ENCODE peak calls at places on chromosomes 4 and X, in four cellular contexts. One of them, this sample, is unnamed.

GRCh38 chr4:20253799-20254409 is 2.2 kb downstream of the SLIT2 start:
- DNase-seq in mucosa of descending colon: peak; percentile 28
- DNase-seq in ovary: peak; percentile 31
- DNase-seq in GM23248: peak; percentile 66
- DNase-seq in this sample: peak; percentile 71

GRCh38 chrX:48022100-48022499 is 15.3 kb downstream of the SPACA5 start:
- DNase-seq in mucosa of descending colon: no peak
- DNase-seq in ovary: no peak
- DNase-seq in GM23248: no peak
- DNase-seq in this sample: no peak

GRCh38 chrX:41921492-41922124 is 1.7 kb downstream of the CASK start:
- DNase-seq in mucosa of descending colon: no peak
- DNase-seq in ovary: no peak
- DNase-seq in GM23248: peak; percentile 68
- DNase-seq in this sample: no peak

GRCh38 chr4:99629962-99630554 is 27.6 kb downstream of the C4orf54 start:
- DNase-seq in mucosa of descending colon: no peak
- DNase-seq in ovary: no peak
- DNase-seq in GM23248: no peak
- DNase-seq in this sample: no peak

GRCh38 chr4:173301518-173302201 is 32.5 kb downstream of the HMGB2 start:
- DNase-seq in mucosa of descending colon: no peak
- DNase-seq in ovary: no peak
- DNase-seq in GM23248: peak; percentile 40
- DNase-seq in this sample: no peak

GRCh38 chrX:107485019-107485418 is 35.6 kb downstream of the FRMPD3 start:
- DNase-seq in mucosa of descending colon: no peak
- DNase-seq in ovary: peak; percentile 22
- DNase-seq in GM23248: no peak
- DNase-seq in this sample: no peak

GRCh38 chr4:62683799-62684566 is 1483.9 kb downstream of the ADGRL3 start:
- DNase-seq in mucosa of descending colon: no peak
- DNase-seq in ovary: no peak
- DNase-seq in GM23248: no peak
- DNase-seq in this sample: no peak

GRCh38 chr4:111501946-111502345 is 643.3 kb upstream of the FAM241A start:
- DNase-seq in mucosa of descending colon: no peak
- DNase-seq in ovary: no peak
- DNase-seq in GM23248: peak; percentile 6
- DNase-seq in this sample: no peak

GRCh38 chr4:185534850-185535761 is at the start of gene PDLIM3:
- DNase-seq in mucosa of descending colon: peak; percentile 63
- DNase-seq in ovary: peak; percentile 83
- DNase-seq in GM23248: peak; percentile 51
- DNase-seq in this sample: peak; percentile 83

GRCh38 chr4:53555111-53555510 is 36.2 kb downstream of the LNX1 start:
- DNase-seq in mucosa of descending colon: no peak
- DNase-seq in ovary: no peak
- DNase-seq in GM23248: no peak
- DNase-seq in this sample: no peak

GRCh38 chr4:912548-913279 is 19.4 kb downstream of the GAK start:
- DNase-seq in mucosa of descending colon: peak; percentile 46
- DNase-seq in ovary: no peak
- DNase-seq in GM23248: no peak
- DNase-seq in this sample: peak; percentile 51

GRCh38 chrX:32572644-32573043 is 638.7 kb downstream of the DMD start:
- DNase-seq in mucosa of descending colon: no peak
- DNase-seq in ovary: no peak
- DNase-seq in GM23248: no peak
- DNase-seq in this sample: no peak

GRCh38 chrX:371907-372306 is 14.8 kb downstream of the PPP2R3B start:
- DNase-seq in mucosa of descending colon: no peak
- DNase-seq in ovary: no peak
- DNase-seq in GM23248: no peak
- DNase-seq in this sample: no peak

GRCh38 chr4:121696140-121696640 is 590 bp downstream of the ANXA5 start:
- DNase-seq in mucosa of descending colon: peak; percentile 80
- DNase-seq in ovary: peak; percentile 90
- DNase-seq in GM23248: peak; percentile 95
- DNase-seq in this sample: peak; percentile 78

GRCh38 chrX:65451663-65452062 is 82.9 kb downstream of the LAS1L start:
- DNase-seq in mucosa of descending colon: no peak
- DNase-seq in ovary: no peak
- DNase-seq in GM23248: peak; percentile 50
- DNase-seq in this sample: no peak

GRCh38 chr4:90184560-90184959 is 57.4 kb downstream of the CCSER1 start:
- DNase-seq in mucosa of descending colon: no peak
- DNase-seq in ovary: no peak
- DNase-seq in GM23248: no peak
- DNase-seq in this sample: no peak

GRCh38 chrX:110045988-110046387 is 43.1 kb downstream of the TMEM164 start:
- DNase-seq in mucosa of descending colon: no peak
- DNase-seq in ovary: no peak
- DNase-seq in GM23248: no peak
- DNase-seq in this sample: no peak

GRCh38 chr4:123244233-123244632 is 152.4 kb upstream of the SPRY1 start:
- DNase-seq in mucosa of descending colon: no peak
- DNase-seq in ovary: peak; percentile 48
- DNase-seq in GM23248: no peak
- DNase-seq in this sample: peak; percentile 27

GRCh38 chrX:56813318-56813837 is 84.3 kb downstream of the NBDY start:
- DNase-seq in mucosa of descending colon: no peak
- DNase-seq in ovary: no peak
- DNase-seq in GM23248: peak; percentile 91
- DNase-seq in this sample: peak; percentile 23

GRCh38 chr4:83328486-83328885 is 6.2 kb downstream of the HPSE start:
- DNase-seq in mucosa of descending colon: no peak
- DNase-seq in ovary: no peak
- DNase-seq in GM23248: peak; percentile 14
- DNase-seq in this sample: no peak

GRCh38 chr4:38601244-38601915 is 62.6 kb upstream of the KLF3 start:
- DNase-seq in mucosa of descending colon: no peak
- DNase-seq in ovary: no peak
- DNase-seq in GM23248: peak; percentile 47
- DNase-seq in this sample: no peak

GRCh38 chr4:47334597-47335185 is 128.8 kb downstream of the COMMD8 start:
- DNase-seq in mucosa of descending colon: no peak
- DNase-seq in ovary: no peak
- DNase-seq in GM23248: peak; percentile 1
- DNase-seq in this sample: no peak

GRCh38 chrX:5080812-5081211 is 1147.9 kb downstream of the NLGN4X start:
- DNase-seq in mucosa of descending colon: no peak
- DNase-seq in ovary: no peak
- DNase-seq in GM23248: no peak
- DNase-seq in this sample: no peak

GRCh38 chr4:7808181-7808580 is 131.5 kb downstream of the AFAP1 start:
- DNase-seq in mucosa of descending colon: no peak
- DNase-seq in ovary: no peak
- DNase-seq in GM23248: no peak
- DNase-seq in this sample: no peak

GRCh38 chr4:41060352-41061318 is 153.7 kb downstream of the APBB2 start:
- DNase-seq in mucosa of descending colon: no peak
- DNase-seq in ovary: no peak
- DNase-seq in GM23248: peak; percentile 62
- DNase-seq in this sample: no peak

GRCh38 chr4:2754848-2755820 is 1.0 kb downstream of the TNIP2 start:
- DNase-seq in mucosa of descending colon: no peak
- DNase-seq in ovary: no peak
- DNase-seq in GM23248: no peak
- DNase-seq in this sample: no peak

GRCh38 chrX:47618923-47619485 is 653 bp downstream of the SYN1 start:
- DNase-seq in mucosa of descending colon: no peak
- DNase-seq in ovary: no peak
- DNase-seq in GM23248: no peak
- DNase-seq in this sample: no peak

GRCh38 chrX:125293792-125294780 is 25.6 kb upstream of the TEX13C start:
- DNase-seq in mucosa of descending colon: no peak
- DNase-seq in ovary: no peak
- DNase-seq in GM23248: no peak
- DNase-seq in this sample: no peak

GRCh38 chr4:140755811-140756291 is 334 bp downstream of the TBC1D9 start:
- DNase-seq in mucosa of descending colon: peak; percentile 72
- DNase-seq in ovary: peak; percentile 55
- DNase-seq in GM23248: peak; percentile 77
- DNase-seq in this sample: peak; percentile 50

GRCh38 chr4:39649639-39650265 is 11.1 kb upstream of the SMIM14 start:
- DNase-seq in mucosa of descending colon: no peak
- DNase-seq in ovary: no peak
- DNase-seq in GM23248: no peak
- DNase-seq in this sample: no peak

GRCh38 chr4:42785817-42786216 is 106.7 kb upstream of the GRXCR1 start:
- DNase-seq in mucosa of descending colon: no peak
- DNase-seq in ovary: no peak
- DNase-seq in GM23248: no peak
- DNase-seq in this sample: no peak

GRCh38 chrX:150219374-150220185 is 143.5 kb upstream of the MAMLD1 start:
- DNase-seq in mucosa of descending colon: no peak
- DNase-seq in ovary: no peak
- DNase-seq in GM23248: peak; percentile 59
- DNase-seq in this sample: no peak

GRCh38 chr4:79578613-79579012 is 170.6 kb upstream of the GK2 start:
- DNase-seq in mucosa of descending colon: peak; percentile 24
- DNase-seq in ovary: no peak
- DNase-seq in GM23248: no peak
- DNase-seq in this sample: no peak

GRCh38 chrX:155313766-155314165 is 20.6 kb downstream of the CLIC2 start:
- DNase-seq in mucosa of descending colon: no peak
- DNase-seq in ovary: no peak
- DNase-seq in GM23248: no peak
- DNase-seq in this sample: no peak

GRCh38 chr4:121726642-121727268 is 30.0 kb upstream of the ANXA5 start:
- DNase-seq in mucosa of descending colon: no peak
- DNase-seq in ovary: no peak
- DNase-seq in GM23248: peak; percentile 76
- DNase-seq in this sample: no peak

GRCh38 chr4:183508693-183509092 is 3.8 kb downstream of the ING2 start:
- DNase-seq in mucosa of descending colon: no peak
- DNase-seq in ovary: no peak
- DNase-seq in GM23248: peak; percentile 12
- DNase-seq in this sample: no peak

GRCh38 chr4:74000301-74000700 is 1.8 kb upstream of the CXCL5 start:
- DNase-seq in mucosa of descending colon: no peak
- DNase-seq in ovary: no peak
- DNase-seq in GM23248: no peak
- DNase-seq in this sample: no peak

DNA sequence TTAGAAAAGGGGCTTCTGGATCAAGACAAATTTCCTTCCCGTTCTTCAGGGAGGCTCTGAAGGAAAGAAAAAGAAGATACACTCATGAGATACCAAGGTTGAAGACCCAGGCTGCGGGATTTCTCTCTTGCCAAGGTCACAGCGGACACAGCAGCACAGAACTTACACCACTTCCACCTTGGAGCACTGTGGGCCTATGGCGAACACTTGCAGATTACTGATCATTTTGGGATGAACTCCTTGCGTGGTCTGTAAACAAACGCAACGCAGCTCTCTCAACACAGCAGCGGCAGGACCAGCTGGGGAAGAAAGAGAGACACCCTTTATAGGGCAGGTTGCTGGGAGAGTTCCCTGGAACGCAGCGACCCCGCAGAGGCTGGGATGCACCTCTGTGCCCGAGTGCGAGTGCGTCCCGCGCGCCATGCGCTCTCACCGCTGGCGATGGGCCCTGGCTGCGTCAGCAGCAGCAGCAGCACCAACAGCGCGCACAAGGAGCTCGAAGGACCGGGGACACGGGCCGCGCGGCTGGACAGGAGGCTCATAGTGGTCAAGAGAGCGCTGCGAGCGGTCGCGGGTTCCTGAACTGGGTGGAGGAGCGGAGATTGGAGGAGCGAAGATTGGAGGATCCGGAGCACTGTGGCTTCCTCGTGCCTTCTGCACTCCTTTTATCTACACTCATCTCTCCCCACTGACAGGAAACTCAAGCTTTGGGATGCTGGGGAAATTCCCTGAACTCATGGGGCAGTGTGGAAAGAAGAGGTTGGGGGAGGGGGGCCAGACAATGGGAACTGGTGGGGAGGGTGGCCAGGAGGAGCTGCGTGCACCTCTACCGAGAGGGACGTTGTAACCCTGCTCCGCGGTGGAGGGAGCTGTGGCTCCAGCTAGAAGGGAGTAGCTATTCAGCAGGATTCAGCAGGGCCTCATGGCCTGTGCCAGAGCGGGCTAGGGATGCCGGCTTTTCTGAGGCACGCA is at the start of gene CXCL5:
- DNase-seq in mucosa of descending colon: no peak
- DNase-seq in ovary: no peak
- DNase-seq in GM23248: peak; percentile 63
- DNase-seq in this sample: peak; percentile 19
- H3K4me3 ChIP-seq in mucosa of descending colon: no peak within 1 kb of the TSS
- H3K4me3 ChIP-seq in ovary: no peak within 1 kb of the TSS
- H3K4me3 ChIP-seq in GM23248: peak within 1 kb of the TSS; percentile 66
- H3K4me3 ChIP-seq in this sample: peak within 1 kb of the TSS; percentile 49

GRCh38 chr4:85860066-85860465 is 385.1 kb downstream of the ARHGAP24 start:
- DNase-seq in mucosa of descending colon: no peak
- DNase-seq in ovary: no peak
- DNase-seq in GM23248: peak; percentile 82
- DNase-seq in this sample: no peak
- H3K4me3 ChIP-seq in mucosa of descending colon: no peak overlapping the region
- H3K4me3 ChIP-seq in ovary: no peak overlapping the region
- H3K4me3 ChIP-seq in GM23248: peak overlapping the region; percentile 12
- H3K4me3 ChIP-seq in this sample: no peak overlapping the region

DNA sequence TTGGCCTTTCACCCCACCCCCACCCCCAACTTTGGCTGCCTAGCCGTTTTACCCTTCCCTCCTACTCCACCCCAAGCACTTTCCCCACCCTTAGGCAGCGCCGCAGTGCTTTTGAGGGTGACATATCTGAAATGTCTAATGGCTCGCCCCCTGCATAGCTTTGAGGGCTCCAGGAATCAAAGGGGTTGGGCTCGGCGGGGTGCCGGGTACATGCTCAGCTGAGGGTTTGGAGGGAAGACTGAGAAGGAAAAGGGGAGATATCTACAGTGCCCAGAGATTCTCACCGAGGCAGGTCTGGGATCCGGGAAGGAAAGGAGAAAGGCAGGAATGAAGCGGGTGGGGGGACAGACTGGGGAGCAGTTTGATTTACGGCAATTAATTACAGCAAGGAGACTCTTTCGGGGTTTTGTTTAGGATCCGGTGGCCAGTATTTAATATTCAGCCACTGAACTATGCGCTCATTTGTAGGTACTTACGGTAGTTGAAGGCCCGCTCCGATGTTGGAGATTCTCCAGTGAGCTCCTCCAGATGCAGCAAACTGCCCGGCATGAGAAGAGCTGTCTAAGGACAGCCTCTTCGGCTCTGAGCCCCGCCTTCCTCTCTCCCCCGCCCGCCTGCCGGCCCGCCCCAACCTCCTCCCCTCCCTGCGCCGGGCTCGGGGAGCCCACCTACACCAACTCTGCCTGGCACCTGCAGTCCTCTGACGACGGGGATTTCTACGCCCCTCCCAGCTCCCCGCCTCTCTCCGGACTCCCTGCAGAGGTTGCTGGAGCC is at the start of gene IGSF1:
- DNase-seq in mucosa of descending colon: peak; percentile 19
- DNase-seq in ovary: peak; percentile 31
- DNase-seq in GM23248: peak; percentile 13
- DNase-seq in this sample: peak; percentile 26
- H3K4me3 ChIP-seq in mucosa of descending colon: no peak within 1 kb of the TSS
- H3K4me3 ChIP-seq in ovary: peak within 1 kb of the TSS; percentile 18
- H3K4me3 ChIP-seq in GM23248: no peak within 1 kb of the TSS
- H3K4me3 ChIP-seq in this sample: peak within 1 kb of the TSS; percentile 42

GRCh38 chr4:71648448-71648847 is 135.4 kb downstream of the GC start:
- DNase-seq in mucosa of descending colon: no peak
- DNase-seq in ovary: no peak
- DNase-seq in GM23248: no peak
- DNase-seq in this sample: no peak
- H3K4me3 ChIP-seq in mucosa of descending colon: no peak overlapping the region
- H3K4me3 ChIP-seq in ovary: no peak overlapping the region
- H3K4me3 ChIP-seq in GM23248: no peak overlapping the region
- H3K4me3 ChIP-seq in this sample: no peak overlapping the region